ENCODE peak calls at places on chromosomes 3 and 15, in eight cellular contexts. G is AG04450, E is mammary epithelial cell, T is WERI-Rb-1, Y is body of pancreas, A is GM06990, K is foreskin fibroblast, U is progenitor cell of endocrine pancreas. M is an unnamed sample.

GRCh38 chr15:81942655-81943054 is 103.2 kb downstream of the MEX3B start:
- DNase-seq in A (no peak), U (no peak), G (no peak), T (no peak), K (no peak), E (no peak), Y (no peak), M (no peak)

GRCh38 chr3:15610083-15610482 is 8.5 kb downstream of the BTD start:
- DNase-seq in T (no peak), A (no peak), U (no peak), K (peak), Y (peak), E (peak), G (no peak), M (no peak)

GRCh38 chr3:9769426-9770275 is at the start of gene CAMK1:
- DNase-seq in A (peak), U (peak), E (peak), G (no peak), Y (peak), T (peak), K (peak), M (peak)

GRCh38 chr3:12810013-12810780 is 13.7 kb downstream of the CAND2 start:
- DNase-seq in A (peak), T (peak), U (peak), G (peak), K (peak), E (peak), Y (peak), M (peak)

GRCh38 chr3:187042062-187042745 is 97.1 kb downstream of the RPL39L start:
- DNase-seq in U (no peak), G (no peak), Y (no peak), E (no peak), A (no peak), K (no peak), T (no peak), M (no peak)

GRCh38 chr3:17810759-17811158 is 68.3 kb upstream of the TBC1D5 start:
- DNase-seq in U (no peak), A (no peak), K (peak), G (no peak), Y (no peak), E (peak), T (no peak), M (no peak)

GRCh38 chr15:28953573-28954195 is 67.9 kb downstream of the APBA2 start:
- DNase-seq in U (no peak), E (no peak), A (no peak), T (no peak), K (no peak), G (no peak), Y (peak), M (no peak)

GRCh38 chr15:70486012-70486411 is 277.3 kb downstream of the UACA start:
- DNase-seq in A (no peak), G (no peak), Y (no peak), T (no peak), E (no peak), U (no peak), K (no peak), M (no peak)

GRCh38 chr3:56795807-56796185 is 6.0 kb downstream of the ARHGEF3 start:
- DNase-seq in K (no peak), U (no peak), E (no peak), T (no peak), Y (no peak), A (no peak), G (no peak), M (no peak)

GRCh38 chr3:146218880-146219866 is 31.7 kb downstream of the PLSCR4 start:
- DNase-seq in A (no peak), K (peak), Y (peak), E (no peak), G (peak), U (no peak), T (peak), M (peak)

GRCh38 chr15:50418041-50418583 is 6.1 kb upstream of the USP8 start:
- DNase-seq in T (no peak), A (no peak), G (no peak), Y (no peak), E (peak), U (no peak), K (peak), M (no peak)

GRCh38 chr3:123155471-123156011 is 46.2 kb upstream of the SEC22A start:
- DNase-seq in A (no peak), T (no peak), K (no peak), E (no peak), U (no peak), Y (no peak), G (no peak), M (no peak)

DNA sequence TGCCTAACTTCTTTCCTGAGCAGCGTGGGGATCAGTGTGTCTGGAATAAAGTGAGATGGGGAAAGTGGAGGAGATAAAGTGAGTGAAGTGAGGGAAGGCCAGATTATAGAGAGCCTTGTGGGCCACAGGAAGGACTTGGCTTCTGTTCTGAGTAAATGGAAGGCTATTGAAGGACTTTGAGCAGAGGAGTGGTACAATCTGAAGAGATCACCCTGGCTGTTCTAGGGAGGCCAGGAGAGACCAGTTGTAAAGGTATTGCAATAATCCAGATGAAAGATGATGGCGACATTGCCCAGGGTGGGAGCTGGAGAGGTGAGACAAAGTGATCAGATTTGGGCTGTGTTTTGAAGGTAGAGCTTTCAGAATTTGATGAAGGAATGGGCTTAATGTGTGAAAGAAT is 46.8 kb upstream of the NEO1 start:
- DNase-seq in A (no peak), K (no peak), T (no peak), E (no peak), G (no peak), Y (no peak), U (no peak), M (no peak)
- TF ChIP-seq CTCF in A (no peak), K (no peak), T (no peak), E (no peak), G (no peak), Y (no peak), U (no peak), M (no peak)

GRCh38 chr3:78516937-78517336 is 1250.9 kb downstream of the ROBO1 start:
- DNase-seq in U (no peak), G (no peak), A (no peak), Y (no peak), E (no peak), K (no peak), T (no peak), M (no peak)
- TF ChIP-seq CTCF in U (no peak), G (no peak), A (no peak), Y (no peak), E (no peak), K (no peak), T (no peak), M (no peak)

DNA sequence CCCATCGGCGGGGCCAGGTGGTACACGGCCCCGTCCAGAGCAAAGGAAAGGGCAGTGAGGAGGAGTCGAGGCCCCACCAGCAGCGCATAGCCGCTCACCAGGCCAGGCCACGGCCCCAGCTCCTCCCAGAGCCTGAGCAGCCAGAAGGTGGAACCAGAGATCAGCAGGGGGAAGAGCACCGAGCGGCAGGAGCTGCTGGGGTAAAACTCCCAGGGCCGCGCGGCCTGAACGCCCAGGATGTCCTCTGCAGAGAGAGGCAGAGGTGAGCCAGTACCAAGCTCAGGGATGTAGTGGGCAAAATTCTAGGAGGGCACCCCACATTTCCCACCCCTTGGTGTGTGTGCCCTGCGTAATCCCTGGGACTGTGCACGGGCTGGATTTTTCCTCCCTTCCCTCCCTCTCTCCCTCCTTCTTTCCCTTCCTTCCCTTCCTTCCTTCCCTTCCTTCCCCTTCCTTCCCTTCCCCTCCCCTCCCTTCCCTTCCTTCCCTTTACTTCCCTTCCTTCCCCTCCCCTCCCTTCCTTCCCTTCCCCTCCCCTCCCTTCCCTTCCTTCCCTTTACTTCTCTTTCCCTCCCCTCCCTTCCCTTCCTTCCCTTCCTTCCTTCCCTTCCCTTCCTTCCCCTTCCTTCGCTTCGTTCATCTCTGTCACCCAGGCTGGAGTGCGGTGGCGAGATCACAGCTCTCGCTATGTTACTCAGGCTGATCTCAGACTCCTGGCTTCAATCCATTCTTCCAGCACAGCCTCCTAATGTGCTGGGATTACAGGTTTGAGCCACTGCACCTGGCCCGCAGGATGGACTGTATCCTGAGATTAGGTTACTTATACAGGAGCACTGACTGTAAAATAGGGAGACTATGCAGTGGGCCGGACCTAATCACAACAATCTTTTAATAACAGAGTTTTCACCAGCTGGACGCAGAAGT is 6.4 kb upstream of the NCBP2 start:
- DNase-seq in G (no peak), E (no peak), T (peak), U (no peak), K (peak), A (no peak), Y (no peak), M (peak)
- TF ChIP-seq CTCF in G (peak), E (no peak), T (peak), U (no peak), K (peak), A (no peak), Y (no peak), M (no peak)

GRCh38 chr3:28595364-28595763 is 246.7 kb upstream of the AZI2 start:
- DNase-seq in E (no peak), K (no peak), T (no peak), U (no peak), Y (no peak), A (no peak), G (no peak), M (no peak)
- TF ChIP-seq CTCF in E (no peak), K (no peak), T (no peak), U (no peak), Y (no peak), A (no peak), G (no peak), M (no peak)

DNA sequence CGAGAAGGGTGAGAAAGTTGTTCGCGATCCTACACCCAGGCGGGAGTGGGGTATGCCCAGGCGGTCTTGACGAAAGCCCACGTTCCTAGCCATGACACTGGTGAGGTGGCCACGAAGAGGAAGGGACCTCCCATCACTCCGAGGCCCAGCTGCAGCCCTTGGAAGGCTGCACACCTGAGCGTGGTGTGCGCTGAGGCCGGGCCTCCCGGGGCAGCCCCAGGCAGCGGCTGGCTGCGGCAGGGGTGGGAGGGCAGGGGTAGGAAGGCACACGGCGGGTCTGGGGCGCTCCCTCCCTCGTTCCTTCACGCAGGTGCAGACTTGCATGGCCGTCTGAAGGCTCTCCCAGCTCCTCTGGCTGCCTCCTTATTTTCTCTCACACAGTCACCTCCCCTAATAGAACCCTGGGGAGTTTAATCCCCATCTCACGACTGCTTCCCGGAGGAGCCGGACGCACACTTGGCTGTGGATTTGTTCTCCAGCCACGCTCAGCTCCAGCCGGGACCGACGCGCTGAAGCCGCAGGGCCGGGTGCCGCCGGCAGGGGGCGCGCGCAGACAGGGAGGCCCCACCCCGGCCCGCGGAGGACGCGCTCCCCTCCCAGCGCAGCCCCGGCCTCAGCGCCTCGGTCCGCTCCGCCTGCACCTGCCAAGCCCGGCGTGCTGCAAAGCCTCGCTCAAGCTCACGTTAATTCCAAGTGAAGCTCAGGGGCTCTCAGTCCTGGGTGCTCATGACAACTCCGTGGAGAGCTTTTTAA is 37.8 kb upstream of the MUC4 start:
- DNase-seq in Y (no peak), U (no peak), T (peak), G (no peak), A (no peak), K (no peak), E (no peak), M (no peak)
- TF ChIP-seq CTCF in Y (no peak), U (no peak), T (peak), G (no peak), A (no peak), K (no peak), E (no peak), M (no peak)

M was measured in glutamatergic neuron.